ENCODE peak calls at places on chromosomes 7 and 10, in ten cellular contexts. One of them, this sample, is unnamed.
A peak's percentile ranks its signal among the peaks of the same experiment; 100 is the strongest.

GRCh38 chr7:1193593-1194424 is 33.8 kb upstream of the ZFAND2A start:
- DNase-seq in activated CD8-positive, alpha-beta memory T cell treated with anti-CD3 and anti-CD28 coated beads for 48 hours: no peak
- DNase-seq in type B pancreatic cell: no peak
- DNase-seq in T-cell: no peak
- DNase-seq in WTC11: peak; percentile 63
- DNase-seq in A549: peak; percentile 69
- DNase-seq in activated naive CD8-positive, alpha-beta T cell treated with anti-CD3 and anti-CD28 coated beads for 36 hours: peak; percentile 33
- DNase-seq in T-helper 9 cell: no peak
- DNase-seq in lung: no peak
- DNase-seq in ascending aorta: no peak
- DNase-seq in this sample: no peak

GRCh38 chr7:137715546-137715945 is 131.2 kb downstream of the DGKI start:
- DNase-seq in A549: no peak
- DNase-seq in T-helper 9 cell: no peak
- DNase-seq in activated CD8-positive, alpha-beta memory T cell treated with anti-CD3 and anti-CD28 coated beads for 48 hours: no peak
- DNase-seq in WTC11: no peak
- DNase-seq in ascending aorta: no peak
- DNase-seq in T-cell: no peak
- DNase-seq in lung: no peak
- DNase-seq in activated naive CD8-positive, alpha-beta T cell treated with anti-CD3 and anti-CD28 coated beads for 36 hours: no peak
- DNase-seq in type B pancreatic cell: no peak
- DNase-seq in this sample: no peak

GRCh38 chr10:80709879-80710278 is 172.2 kb downstream of the SH2D4B start:
- DNase-seq in ascending aorta: no peak
- DNase-seq in activated naive CD8-positive, alpha-beta T cell treated with anti-CD3 and anti-CD28 coated beads for 36 hours: no peak
- DNase-seq in lung: no peak
- DNase-seq in type B pancreatic cell: no peak
- DNase-seq in WTC11: no peak
- DNase-seq in activated CD8-positive, alpha-beta memory T cell treated with anti-CD3 and anti-CD28 coated beads for 48 hours: no peak
- DNase-seq in A549: no peak
- DNase-seq in T-helper 9 cell: no peak
- DNase-seq in T-cell: no peak
- DNase-seq in this sample: no peak

GRCh38 chr10:88800152-88801125 is 2.1 kb upstream of the LIPM start:
- DNase-seq in T-helper 9 cell: no peak
- DNase-seq in WTC11: no peak
- DNase-seq in lung: no peak
- DNase-seq in A549: no peak
- DNase-seq in T-cell: no peak
- DNase-seq in activated CD8-positive, alpha-beta memory T cell treated with anti-CD3 and anti-CD28 coated beads for 48 hours: no peak
- DNase-seq in type B pancreatic cell: no peak
- DNase-seq in ascending aorta: no peak
- DNase-seq in activated naive CD8-positive, alpha-beta T cell treated with anti-CD3 and anti-CD28 coated beads for 36 hours: peak; percentile 13
- DNase-seq in this sample: no peak

GRCh38 chr10:49025347-49025983 is 85.8 kb upstream of the LRRC18 start:
- DNase-seq in lung: no peak
- DNase-seq in type B pancreatic cell: no peak
- DNase-seq in T-helper 9 cell: no peak
- DNase-seq in activated naive CD8-positive, alpha-beta T cell treated with anti-CD3 and anti-CD28 coated beads for 36 hours: no peak
- DNase-seq in T-cell: no peak
- DNase-seq in ascending aorta: no peak
- DNase-seq in WTC11: no peak
- DNase-seq in activated CD8-positive, alpha-beta memory T cell treated with anti-CD3 and anti-CD28 coated beads for 48 hours: no peak
- DNase-seq in A549: no peak
- DNase-seq in this sample: no peak

GRCh38 chr10:118871244-118871865 is 116.6 kb upstream of the CACUL1 start:
- DNase-seq in A549: no peak
- DNase-seq in T-cell: no peak
- DNase-seq in type B pancreatic cell: no peak
- DNase-seq in lung: no peak
- DNase-seq in WTC11: no peak
- DNase-seq in T-helper 9 cell: no peak
- DNase-seq in ascending aorta: no peak
- DNase-seq in activated CD8-positive, alpha-beta memory T cell treated with anti-CD3 and anti-CD28 coated beads for 48 hours: no peak
- DNase-seq in activated naive CD8-positive, alpha-beta T cell treated with anti-CD3 and anti-CD28 coated beads for 36 hours: no peak
- DNase-seq in this sample: no peak

GRCh38 chr10:133377818-133378250 is 1.2 kb upstream of the PAOX start:
- DNase-seq in lung: no peak
- DNase-seq in T-cell: no peak
- DNase-seq in ascending aorta: no peak
- DNase-seq in T-helper 9 cell: no peak
- DNase-seq in type B pancreatic cell: no peak
- DNase-seq in WTC11: peak; percentile 41
- DNase-seq in activated naive CD8-positive, alpha-beta T cell treated with anti-CD3 and anti-CD28 coated beads for 36 hours: no peak
- DNase-seq in activated CD8-positive, alpha-beta memory T cell treated with anti-CD3 and anti-CD28 coated beads for 48 hours: no peak
- DNase-seq in A549: no peak
- DNase-seq in this sample: no peak

GRCh38 chr10:123139521-123140163 is 3.9 kb downstream of the HMX3 start:
- DNase-seq in T-helper 9 cell: no peak
- DNase-seq in WTC11: peak; percentile 73
- DNase-seq in lung: no peak
- DNase-seq in type B pancreatic cell: no peak
- DNase-seq in ascending aorta: no peak
- DNase-seq in activated CD8-positive, alpha-beta memory T cell treated with anti-CD3 and anti-CD28 coated beads for 48 hours: no peak
- DNase-seq in A549: peak; percentile 49
- DNase-seq in T-cell: no peak
- DNase-seq in activated naive CD8-positive, alpha-beta T cell treated with anti-CD3 and anti-CD28 coated beads for 36 hours: peak; percentile 8
- DNase-seq in this sample: no peak

GRCh38 chr7:8638076-8638475 is 204.7 kb downstream of the NXPH1 start:
- DNase-seq in T-helper 9 cell: no peak
- DNase-seq in ascending aorta: no peak
- DNase-seq in type B pancreatic cell: no peak
- DNase-seq in T-cell: no peak
- DNase-seq in lung: no peak
- DNase-seq in WTC11: no peak
- DNase-seq in activated CD8-positive, alpha-beta memory T cell treated with anti-CD3 and anti-CD28 coated beads for 48 hours: no peak
- DNase-seq in activated naive CD8-positive, alpha-beta T cell treated with anti-CD3 and anti-CD28 coated beads for 36 hours: no peak
- DNase-seq in A549: no peak
- DNase-seq in this sample: no peak

GRCh38 chr10:18043148-18043547 is 91.4 kb downstream of the SLC39A12 start:
- DNase-seq in activated CD8-positive, alpha-beta memory T cell treated with anti-CD3 and anti-CD28 coated beads for 48 hours: no peak
- DNase-seq in activated naive CD8-positive, alpha-beta T cell treated with anti-CD3 and anti-CD28 coated beads for 36 hours: no peak
- DNase-seq in WTC11: no peak
- DNase-seq in ascending aorta: no peak
- DNase-seq in T-helper 9 cell: no peak
- DNase-seq in A549: no peak
- DNase-seq in lung: no peak
- DNase-seq in T-cell: no peak
- DNase-seq in type B pancreatic cell: no peak
- DNase-seq in this sample: no peak

GRCh38 chr10:134743-135600 is at the start of gene ZMYND11:
- DNase-seq in activated naive CD8-positive, alpha-beta T cell treated with anti-CD3 and anti-CD28 coated beads for 36 hours: peak; percentile 64
- DNase-seq in lung: peak; percentile 65
- DNase-seq in T-cell: peak; percentile 38
- DNase-seq in ascending aorta: no peak
- DNase-seq in WTC11: peak; percentile 53
- DNase-seq in T-helper 9 cell: peak; percentile 57
- DNase-seq in type B pancreatic cell: peak; percentile 80
- DNase-seq in A549: peak; percentile 59
- DNase-seq in activated CD8-positive, alpha-beta memory T cell treated with anti-CD3 and anti-CD28 coated beads for 48 hours: peak; percentile 23
- DNase-seq in this sample: peak; percentile 65

GRCh38 chr7:2003451-2003930 is 229.3 kb downstream of the MAD1L1 start:
- DNase-seq in activated naive CD8-positive, alpha-beta T cell treated with anti-CD3 and anti-CD28 coated beads for 36 hours: no peak
- DNase-seq in T-cell: no peak
- DNase-seq in WTC11: peak; percentile 5
- DNase-seq in type B pancreatic cell: peak; percentile 66
- DNase-seq in ascending aorta: peak; percentile 4
- DNase-seq in activated CD8-positive, alpha-beta memory T cell treated with anti-CD3 and anti-CD28 coated beads for 48 hours: no peak
- DNase-seq in lung: no peak
- DNase-seq in A549: no peak
- DNase-seq in T-helper 9 cell: no peak
- DNase-seq in this sample: no peak

GRCh38 chr7:98284335-98285036 is 3.0 kb downstream of the BRI3 start:
- DNase-seq in lung: peak; percentile 87
- DNase-seq in WTC11: no peak
- DNase-seq in type B pancreatic cell: no peak
- DNase-seq in T-cell: no peak
- DNase-seq in activated naive CD8-positive, alpha-beta T cell treated with anti-CD3 and anti-CD28 coated beads for 36 hours: no peak
- DNase-seq in A549: peak; percentile 65
- DNase-seq in ascending aorta: peak; percentile 80
- DNase-seq in activated CD8-positive, alpha-beta memory T cell treated with anti-CD3 and anti-CD28 coated beads for 48 hours: no peak
- DNase-seq in T-helper 9 cell: no peak
- DNase-seq in this sample: no peak

GRCh38 chr10:98610855-98611254 is 164.1 kb upstream of the HPS1 start:
- DNase-seq in activated CD8-positive, alpha-beta memory T cell treated with anti-CD3 and anti-CD28 coated beads for 48 hours: no peak
- DNase-seq in activated naive CD8-positive, alpha-beta T cell treated with anti-CD3 and anti-CD28 coated beads for 36 hours: no peak
- DNase-seq in A549: no peak
- DNase-seq in T-helper 9 cell: no peak
- DNase-seq in lung: no peak
- DNase-seq in ascending aorta: no peak
- DNase-seq in T-cell: no peak
- DNase-seq in WTC11: no peak
- DNase-seq in type B pancreatic cell: no peak
- DNase-seq in this sample: no peak

GRCh38 chr10:103564799-103565365 is 71.4 kb downstream of the NEURL1 start:
- DNase-seq in T-helper 9 cell: peak; percentile 16
- DNase-seq in A549: peak; percentile 43
- DNase-seq in T-cell: no peak
- DNase-seq in type B pancreatic cell: no peak
- DNase-seq in activated naive CD8-positive, alpha-beta T cell treated with anti-CD3 and anti-CD28 coated beads for 36 hours: peak; percentile 41
- DNase-seq in ascending aorta: no peak
- DNase-seq in activated CD8-positive, alpha-beta memory T cell treated with anti-CD3 and anti-CD28 coated beads for 48 hours: peak; percentile 58
- DNase-seq in lung: no peak
- DNase-seq in WTC11: peak; percentile 87
- DNase-seq in this sample: no peak

GRCh38 chr7:24152356-24152755 is 131.6 kb upstream of the NPY start:
- DNase-seq in ascending aorta: no peak
- DNase-seq in WTC11: no peak
- DNase-seq in activated CD8-positive, alpha-beta memory T cell treated with anti-CD3 and anti-CD28 coated beads for 48 hours: no peak
- DNase-seq in lung: no peak
- DNase-seq in A549: no peak
- DNase-seq in type B pancreatic cell: no peak
- DNase-seq in T-helper 9 cell: no peak
- DNase-seq in T-cell: no peak
- DNase-seq in activated naive CD8-positive, alpha-beta T cell treated with anti-CD3 and anti-CD28 coated beads for 36 hours: no peak
- DNase-seq in this sample: no peak

GRCh38 chr7:151897201-151897711 is 20.3 kb upstream of the PRKAG2 start:
- DNase-seq in lung: no peak
- DNase-seq in ascending aorta: no peak
- DNase-seq in T-helper 9 cell: no peak
- DNase-seq in type B pancreatic cell: no peak
- DNase-seq in activated CD8-positive, alpha-beta memory T cell treated with anti-CD3 and anti-CD28 coated beads for 48 hours: no peak
- DNase-seq in WTC11: peak; percentile 52
- DNase-seq in A549: no peak
- DNase-seq in activated naive CD8-positive, alpha-beta T cell treated with anti-CD3 and anti-CD28 coated beads for 36 hours: no peak
- DNase-seq in T-cell: no peak
- DNase-seq in this sample: no peak

GRCh38 chr7:141697211-141697871 is 4.6 kb downstream of the DENND11 start:
- DNase-seq in WTC11: no peak
- DNase-seq in ascending aorta: no peak
- DNase-seq in T-helper 9 cell: no peak
- DNase-seq in A549: no peak
- DNase-seq in activated naive CD8-positive, alpha-beta T cell treated with anti-CD3 and anti-CD28 coated beads for 36 hours: no peak
- DNase-seq in T-cell: no peak
- DNase-seq in type B pancreatic cell: no peak
- DNase-seq in lung: no peak
- DNase-seq in activated CD8-positive, alpha-beta memory T cell treated with anti-CD3 and anti-CD28 coated beads for 48 hours: no peak
- DNase-seq in this sample: no peak

GRCh38 chr10:129800-130199 is 5.5 kb upstream of the ZMYND11 start:
- DNase-seq in lung: no peak
- DNase-seq in T-helper 9 cell: no peak
- DNase-seq in activated CD8-positive, alpha-beta memory T cell treated with anti-CD3 and anti-CD28 coated beads for 48 hours: no peak
- DNase-seq in type B pancreatic cell: no peak
- DNase-seq in T-cell: no peak
- DNase-seq in A549: no peak
- DNase-seq in activated naive CD8-positive, alpha-beta T cell treated with anti-CD3 and anti-CD28 coated beads for 36 hours: no peak
- DNase-seq in ascending aorta: no peak
- DNase-seq in WTC11: no peak
- DNase-seq in this sample: no peak

GRCh38 chr10:104327745-104328635 is 10.3 kb downstream of the ITPRIP start:
- DNase-seq in activated naive CD8-positive, alpha-beta T cell treated with anti-CD3 and anti-CD28 coated beads for 36 hours: no peak
- DNase-seq in A549: peak; percentile 35
- DNase-seq in activated CD8-positive, alpha-beta memory T cell treated with anti-CD3 and anti-CD28 coated beads for 48 hours: no peak
- DNase-seq in T-helper 9 cell: no peak
- DNase-seq in WTC11: no peak
- DNase-seq in ascending aorta: no peak
- DNase-seq in lung: no peak
- DNase-seq in type B pancreatic cell: no peak
- DNase-seq in T-cell: no peak
- DNase-seq in this sample: no peak

GRCh38 chr7:80831996-80832395 is 86.9 kb downstream of the SEMA3C start:
- DNase-seq in activated CD8-positive, alpha-beta memory T cell treated with anti-CD3 and anti-CD28 coated beads for 48 hours: no peak
- DNase-seq in WTC11: no peak
- DNase-seq in lung: no peak
- DNase-seq in ascending aorta: no peak
- DNase-seq in type B pancreatic cell: no peak
- DNase-seq in activated naive CD8-positive, alpha-beta T cell treated with anti-CD3 and anti-CD28 coated beads for 36 hours: no peak
- DNase-seq in T-cell: no peak
- DNase-seq in T-helper 9 cell: no peak
- DNase-seq in A549: no peak
- DNase-seq in this sample: no peak

GRCh38 chr10:6394084-6394483 is 186.0 kb downstream of the PRKCQ start:
- DNase-seq in A549: no peak
- DNase-seq in WTC11: no peak
- DNase-seq in activated CD8-positive, alpha-beta memory T cell treated with anti-CD3 and anti-CD28 coated beads for 48 hours: no peak
- DNase-seq in activated naive CD8-positive, alpha-beta T cell treated with anti-CD3 and anti-CD28 coated beads for 36 hours: no peak
- DNase-seq in type B pancreatic cell: no peak
- DNase-seq in T-helper 9 cell: no peak
- DNase-seq in ascending aorta: no peak
- DNase-seq in T-cell: no peak
- DNase-seq in lung: no peak
- DNase-seq in this sample: no peak

GRCh38 chr7:77525231-77525630 is 11.9 kb upstream of the PTPN12 start:
- DNase-seq in lung: no peak
- DNase-seq in activated naive CD8-positive, alpha-beta T cell treated with anti-CD3 and anti-CD28 coated beads for 36 hours: no peak
- DNase-seq in WTC11: no peak
- DNase-seq in activated CD8-positive, alpha-beta memory T cell treated with anti-CD3 and anti-CD28 coated beads for 48 hours: no peak
- DNase-seq in A549: no peak
- DNase-seq in ascending aorta: no peak
- DNase-seq in T-cell: no peak
- DNase-seq in T-helper 9 cell: no peak
- DNase-seq in type B pancreatic cell: no peak
- DNase-seq in this sample: no peak

GRCh38 chr7:98049034-98049433 is 57.6 kb upstream of the LMTK2 start:
- DNase-seq in ascending aorta: no peak
- DNase-seq in WTC11: peak; percentile 23
- DNase-seq in activated CD8-positive, alpha-beta memory T cell treated with anti-CD3 and anti-CD28 coated beads for 48 hours: no peak
- DNase-seq in lung: no peak
- DNase-seq in T-helper 9 cell: no peak
- DNase-seq in type B pancreatic cell: no peak
- DNase-seq in A549: no peak
- DNase-seq in T-cell: no peak
- DNase-seq in activated naive CD8-positive, alpha-beta T cell treated with anti-CD3 and anti-CD28 coated beads for 36 hours: no peak
- DNase-seq in this sample: no peak

GRCh38 chr7:141587304-141587703 is 36.1 kb downstream of the AGK start:
- DNase-seq in ascending aorta: no peak
- DNase-seq in T-cell: no peak
- DNase-seq in T-helper 9 cell: no peak
- DNase-seq in activated CD8-positive, alpha-beta memory T cell treated with anti-CD3 and anti-CD28 coated beads for 48 hours: no peak
- DNase-seq in WTC11: no peak
- DNase-seq in type B pancreatic cell: no peak
- DNase-seq in A549: no peak
- DNase-seq in lung: no peak
- DNase-seq in activated naive CD8-positive, alpha-beta T cell treated with anti-CD3 and anti-CD28 coated beads for 36 hours: no peak
- DNase-seq in this sample: no peak

This sample was measured in T-helper 1 cell.